ENCODE peak calls at places on chromosomes 4 and X, in nine cellular contexts. P is right cardiac atrium; Q is HepG2; F is CD8-positive, alpha-beta T cell; S is psoas muscle; G is CD8-positive, alpha-beta memory T cell; C is GM23248; H is heart left ventricle; K is brain microvascular endothelial cell. R is an unnamed sample. For H3K27me3, the result is how much of the 10 kb centered on the place peaks cover.

GRCh38 chrX:123731987-123732678 is 719 bp downstream of the THOC2 start:
- DNase-seq in F (no peak), H (peak), K (no peak), P (no peak), C (peak), S (peak), Q (no peak), G (peak), R (no peak)

GRCh38 chrX:130575831-130576404 is 174.1 kb downstream of the RBMX2 start:
- DNase-seq in H (peak), C (peak), P (peak), S (peak), G (no peak), K (peak), F (no peak), Q (peak), R (peak)

GRCh38 chr4:154132406-154132805 is 343.5 kb upstream of the SFRP2 start:
- DNase-seq in P (no peak), Q (no peak), K (peak), G (no peak), F (no peak), C (no peak), S (no peak), H (no peak), R (no peak)

GRCh38 chr4:178174756-178175155 is 732.5 kb upstream of the AGA start:
- DNase-seq in H (no peak), G (no peak), S (no peak), F (no peak), Q (no peak), C (no peak), K (no peak), P (no peak), R (no peak)

GRCh38 chr4:104490096-104490769 is 4.5 kb downstream of the CXXC4 start:
- DNase-seq in Q (no peak), H (no peak), G (no peak), S (no peak), F (no peak), K (no peak), P (no peak), C (no peak), R (no peak)

GRCh38 chr4:86013623-86014022 is 346.2 kb downstream of the MAPK10 start:
- DNase-seq in C (peak), F (no peak), G (no peak), H (no peak), Q (no peak), S (no peak), P (no peak), K (peak), R (no peak)

GRCh38 chrX:79259073-79259689 is 108.0 kb downstream of the ITM2A start:
- DNase-seq in K (no peak), G (peak), F (peak), S (no peak), H (peak), Q (no peak), P (no peak), C (no peak), R (no peak)

GRCh38 chrX:123422875-123423274 is 238.8 kb downstream of the GRIA3 start:
- DNase-seq in F (no peak), P (peak), H (peak), C (peak), S (no peak), G (no peak), Q (peak), K (peak), R (no peak)

GRCh38 chr4:148007303-148007702 is 275.4 kb downstream of the ARHGAP10 start:
- DNase-seq in Q (no peak), P (no peak), S (no peak), G (no peak), C (peak), K (peak), H (no peak), F (no peak), R (no peak)

GRCh38 chrX:19658030-19658429 is 142.7 kb upstream of the MAP3K15 start:
- DNase-seq in S (no peak), F (no peak), C (peak), Q (no peak), H (no peak), P (no peak), K (no peak), G (no peak), R (no peak)

GRCh38 chrX:123629502-123629901 is 103.3 kb downstream of the THOC2 start:
- DNase-seq in F (no peak), P (no peak), H (no peak), S (no peak), Q (no peak), K (no peak), G (no peak), C (no peak), R (no peak)

GRCh38 chr4:154024097-154024496 is 235.2 kb upstream of the SFRP2 start:
- DNase-seq in Q (no peak), C (peak), H (no peak), G (no peak), K (no peak), F (no peak), P (no peak), S (no peak), R (no peak)

GRCh38 chr4:162943263-162943662 is 223.4 kb downstream of the NAF1 start:
- DNase-seq in K (no peak), F (no peak), G (no peak), P (no peak), H (no peak), C (no peak), S (no peak), Q (no peak), R (no peak)

GRCh38 chr4:38980903-38981676 is 51.1 kb downstream of the TMEM156 start:
- DNase-seq in C (peak), S (no peak), F (no peak), Q (peak), G (no peak), P (no peak), H (no peak), K (peak), R (no peak)

GRCh38 chr4:106868381-106869035 is 167.6 kb downstream of the DKK2 start:
- DNase-seq in K (peak), C (peak), Q (no peak), S (no peak), P (no peak), F (no peak), H (no peak), G (no peak), R (no peak)

GRCh38 chrX:135740683-135741149 is 27.3 kb downstream of the CT45A3 start:
- DNase-seq in H (no peak), Q (peak), C (peak), K (no peak), F (peak), P (no peak), G (no peak), S (no peak), R (peak)

GRCh38 chr4:181939199-181939945 is 303.8 kb upstream of the TENM3 start:
- DNase-seq in Q (no peak), H (no peak), S (no peak), C (peak), G (no peak), F (no peak), K (no peak), P (no peak), R (no peak)
- H3K27me3 ChIP-seq in Q (under half), H (under half), S (under half), C (under half), G (under half), F (under half), K (under half), P (under half), R (under half)

DNA sequence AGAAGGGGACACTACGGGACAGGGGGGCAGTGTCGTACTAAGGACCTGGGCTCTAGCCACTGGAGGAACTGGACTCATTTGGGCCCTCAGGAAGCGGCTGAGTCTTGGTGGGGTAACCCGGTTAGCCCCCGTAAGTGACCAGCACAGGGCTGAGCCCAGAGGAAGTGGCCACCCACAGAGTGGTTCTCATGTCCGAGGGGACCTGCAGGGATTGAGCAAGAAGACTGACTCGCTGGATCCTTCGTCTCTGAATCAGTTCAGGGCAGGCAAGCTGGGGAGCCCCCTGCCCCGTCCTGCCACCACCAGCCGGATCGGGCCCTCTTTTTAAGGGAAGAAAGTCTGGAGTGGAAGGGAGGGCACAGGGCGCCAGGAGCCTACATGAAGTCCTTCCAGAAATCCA is 719 bp upstream of the BGN start:
- DNase-seq in Q (no peak), H (no peak), K (no peak), P (no peak), F (no peak), S (peak), C (peak), G (no peak), R (no peak)
- H3K27ac ChIP-seq in Q (no peak), H (no peak), K (no peak), P (peak), F (no peak), S (no peak), C (peak), G (no peak), R (peak)

DNA sequence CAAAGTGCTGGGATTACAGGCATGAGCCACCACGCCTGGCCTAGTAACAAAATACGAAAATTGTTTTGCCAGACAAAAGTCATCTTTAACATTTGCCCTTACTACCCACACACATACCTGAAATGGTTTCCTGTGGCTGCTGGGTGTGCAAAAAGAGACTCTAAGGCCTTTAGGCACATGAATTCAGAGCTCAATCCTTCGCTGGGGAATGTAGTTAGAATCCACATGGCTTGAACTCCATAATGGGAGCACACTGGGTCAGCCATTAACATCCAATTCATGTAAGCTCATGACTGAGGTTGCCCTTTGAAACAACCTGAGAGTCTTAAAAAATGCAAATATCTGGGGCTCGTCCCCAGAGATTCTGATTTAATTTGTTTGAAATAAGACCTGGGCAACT is 87.8 kb downstream of the HPGD start:
- DNase-seq in P (no peak), K (no peak), Q (no peak), C (no peak), S (no peak), H (no peak), G (no peak), F (no peak), R (no peak)
- H3K4me3 ChIP-seq in P (no peak), K (no peak), Q (no peak), C (no peak), S (no peak), H (no peak), G (no peak), F (no peak), R (no peak)

GRCh38 chrX:42432552-42432951 is 345.4 kb downstream of the PPP1R2C start:
- DNase-seq in F (no peak), Q (peak), G (no peak), P (no peak), K (no peak), H (no peak), S (no peak), C (no peak), R (no peak)
- H3K27me3 ChIP-seq in F (under half), Q (under half), G (under half), P (under half), K (under half), H (under half), S (under half), C (under half), R (under half)

GRCh38 chrX:13607356-13607995 is 38.1 kb downstream of the EGFL6 start:
- DNase-seq in P (no peak), K (no peak), G (no peak), C (no peak), S (no peak), Q (no peak), H (no peak), F (no peak), R (no peak)
- H3K27ac ChIP-seq in P (no peak), K (no peak), G (no peak), C (no peak), S (no peak), Q (no peak), H (no peak), F (no peak), R (no peak)

GRCh38 chrX:70774223-70774622 is 134.3 kb downstream of the TEX11 start:
- DNase-seq in G (no peak), H (no peak), P (no peak), S (no peak), C (no peak), K (no peak), Q (no peak), F (no peak), R (no peak)

DNA sequence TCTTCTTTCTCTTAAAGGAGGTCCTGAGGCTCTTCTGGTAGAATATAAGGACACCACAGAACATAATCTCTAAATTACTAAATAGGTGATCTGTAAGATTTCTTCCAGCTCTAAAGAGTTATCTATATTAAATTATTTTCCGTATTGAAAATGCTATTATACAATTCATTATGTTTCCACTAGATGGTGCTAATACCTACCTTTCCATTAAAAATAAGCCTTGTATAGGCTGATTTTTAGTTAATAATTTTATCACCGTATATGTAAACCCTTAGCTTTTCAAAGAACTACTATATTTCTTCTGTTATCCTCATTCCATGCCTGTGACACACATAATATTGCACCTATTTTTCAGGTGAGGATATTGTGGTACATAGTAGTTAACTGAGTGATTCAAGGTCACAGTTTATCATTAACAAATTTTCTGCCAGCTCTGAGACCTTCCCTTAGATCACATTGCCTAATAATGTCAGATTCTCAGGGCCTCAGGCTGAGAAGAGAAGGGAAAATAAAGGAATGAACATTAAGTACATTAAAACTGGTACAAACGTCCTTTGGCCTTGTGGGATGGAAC is 138.8 kb downstream of the TEX11 start:
- DNase-seq in P (no peak), F (no peak), G (no peak), C (peak), Q (no peak), S (no peak), H (no peak), K (no peak), R (no peak)
- H3K4me3 ChIP-seq in P (no peak), F (no peak), G (no peak), C (no peak), Q (no peak), S (no peak), H (no peak), K (no peak), R (no peak)

DNA sequence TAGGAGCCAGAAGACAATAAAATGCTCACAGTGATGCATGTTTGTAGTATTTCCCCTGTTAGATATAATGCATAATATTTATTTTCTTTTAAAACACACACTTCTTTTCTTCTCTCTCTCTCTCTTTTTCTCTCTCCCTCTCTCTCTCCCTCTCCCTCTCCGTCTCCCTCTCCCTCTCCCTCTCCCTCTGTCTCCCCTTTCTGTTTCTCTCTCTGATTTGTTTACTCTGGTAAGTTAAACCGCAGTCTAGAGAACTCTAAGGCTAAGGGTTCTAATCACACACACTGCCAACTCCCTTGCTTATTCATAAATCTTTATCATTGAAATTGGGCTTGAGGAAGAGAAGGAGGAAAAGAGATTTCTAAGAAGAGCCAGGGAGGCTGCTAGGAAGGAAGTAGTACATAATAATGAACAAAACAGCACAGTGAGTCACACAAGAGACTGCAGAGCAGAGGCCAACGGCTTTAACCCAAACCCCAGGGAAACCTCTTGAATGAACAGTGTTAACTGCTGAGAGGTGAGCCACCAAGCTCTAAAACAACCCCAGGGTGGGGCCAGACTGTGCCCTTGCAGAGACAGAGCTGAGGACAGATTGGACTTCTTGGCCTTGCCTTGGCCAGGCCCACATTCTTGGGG is 9.1 kb upstream of the PHOX2B start:
- DNase-seq in Q (no peak), F (no peak), G (no peak), C (no peak), H (no peak), P (no peak), K (no peak), S (no peak), R (no peak)
- H3K27me3 ChIP-seq in Q (under half), F (under half), G (under half), C (under half), H (half or more), P (under half), K (under half), S (half or more), R (under half)

GRCh38 chrX:81259714-81260395 is 58.0 kb downstream of the SH3BGRL start:
- DNase-seq in C (peak), Q (no peak), P (no peak), F (no peak), K (no peak), S (no peak), H (no peak), G (no peak), R (no peak)
- H3K27ac ChIP-seq in C (peak), Q (no peak), P (no peak), F (no peak), K (peak), S (no peak), H (no peak), G (no peak), R (no peak)

DNA sequence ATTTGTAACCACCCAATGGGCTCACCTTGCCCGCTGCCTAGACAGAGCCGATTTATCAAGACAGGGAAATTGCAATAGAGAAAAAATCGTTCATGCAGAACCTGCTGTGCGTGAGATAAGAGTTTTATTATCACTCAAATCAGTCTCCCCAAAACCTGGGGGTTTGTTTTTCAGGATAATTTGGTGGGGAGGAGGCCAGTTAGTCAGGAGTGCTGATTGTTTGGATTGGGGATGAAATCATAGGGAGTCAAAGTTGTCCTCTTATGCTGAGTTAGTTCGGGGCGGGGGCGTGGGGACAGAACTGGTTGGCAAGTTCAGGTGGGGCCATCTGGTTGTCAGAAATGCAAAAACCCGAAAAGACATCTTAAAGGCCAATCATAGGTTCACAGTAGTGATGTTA is 203.0 kb downstream of the MAB21L2 start:
- DNase-seq in H (no peak), G (no peak), P (no peak), F (no peak), C (no peak), K (no peak), Q (no peak), S (no peak), R (no peak)
- H3K4me3 ChIP-seq in H (no peak), G (no peak), P (no peak), F (no peak), C (no peak), K (no peak), Q (no peak), S (no peak), R (no peak)

GRCh38 chr4:13659341-13660070 is 32.0 kb upstream of the BOD1L1 start:
- DNase-seq in H (no peak), F (no peak), S (no peak), G (no peak), K (no peak), P (no peak), C (no peak), Q (no peak), R (no peak)
- H3K27me3 ChIP-seq in H (under half), F (under half), S (under half), G (under half), K (under half), P (under half), C (under half), Q (under half), R (under half)

R was measured in aorta.